ENCODE peak calls at places on chromosomes 3 and 15, in six cellular contexts. X is PC-3, W is DND-41, O is RWPE1, M is left ventricle myocardium inferior, E is fibroblast of pulmonary artery. Z is an unnamed sample.

GRCh38 chr3:153182894-153183293 is 20.9 kb downstream of the RAP2B start:
- DNase-seq in E (no peak), X (no peak), O (no peak), M (no peak), W (no peak), Z (no peak)

GRCh38 chr3:21846976-21847375 is 96.0 kb upstream of the ZNF385D start:
- DNase-seq in E (peak; percentile 8), O (no peak), X (peak; percentile 45), W (no peak), M (no peak), Z (no peak)

GRCh38 chr3:129462365-129462968 is 22.4 kb downstream of the IFT122 start:
- DNase-seq in W (no peak), O (no peak), E (no peak), M (no peak), X (no peak), Z (no peak)

GRCh38 chr15:39495871-39496459 is 84.9 kb upstream of the THBS1 start:
- DNase-seq in X (no peak), E (peak; percentile 50), M (no peak), O (no peak), W (peak; percentile 56), Z (no peak)

GRCh38 chr3:139906441-139906840 is 28.5 kb upstream of the CLSTN2 start:
- DNase-seq in W (no peak), X (peak; percentile 30), O (peak; percentile 67), M (no peak), E (no peak), Z (no peak)

GRCh38 chr3:189683576-189684255 is 52.5 kb downstream of the TP63 start:
- DNase-seq in W (no peak), O (no peak), E (no peak), M (no peak), X (no peak), Z (no peak)

GRCh38 chr15:48573780-48574179 is 71.7 kb downstream of the FBN1 start:
- DNase-seq in M (no peak), W (no peak), O (no peak), X (no peak), E (no peak), Z (no peak)

GRCh38 chr15:73335471-73335870 is 33.3 kb downstream of the HCN4 start:
- DNase-seq in E (no peak), W (no peak), O (no peak), M (no peak), X (no peak), Z (no peak)

GRCh38 chr3:149377408-149378111 is at the start of gene TM4SF1:
- DNase-seq in O (peak; percentile 81), X (peak; percentile 98), W (no peak), E (peak; percentile 99), M (peak; percentile 68), Z (peak; percentile 97)

GRCh38 chr3:182683335-182684257 is 109.7 kb upstream of the ATP11B start:
- DNase-seq in M (peak; percentile 19), E (peak; percentile 82), W (peak; percentile 54), O (peak; percentile 73), X (peak; percentile 93), Z (peak; percentile 88)

GRCh38 chr3:71681224-71681668 is 44.0 kb downstream of the EIF4E3 start:
- DNase-seq in M (peak; percentile 43), X (peak; percentile 80), E (peak; percentile 83), W (peak; percentile 79), O (peak; percentile 44), Z (no peak)

GRCh38 chr3:186280737-186281136 is 81.3 kb downstream of the DGKG start:
- DNase-seq in O (no peak), E (no peak), M (no peak), X (no peak), W (no peak), Z (no peak)

GRCh38 chr3:117752984-117753717 is 1043.6 kb downstream of the TUSC7 start:
- DNase-seq in M (no peak), E (peak; percentile 6), W (no peak), O (no peak), X (peak; percentile 21), Z (no peak)

GRCh38 chr15:93212578-93212977 is 123.6 kb upstream of the RGMA start:
- DNase-seq in X (no peak), E (no peak), M (no peak), O (no peak), W (no peak), Z (no peak)

GRCh38 chr15:66749841-66750575 is 48.0 kb downstream of the SMAD6 start:
- DNase-seq in E (peak; percentile 38), W (no peak), X (peak; percentile 62), O (no peak), M (no peak), Z (no peak)

GRCh38 chr3:37765591-37766219 is 96.0 kb upstream of the CTDSPL start:
- DNase-seq in O (no peak), E (peak; percentile 17), M (peak; percentile 38), W (no peak), X (no peak), Z (no peak)

GRCh38 chr3:155989536-155989935 is 119.1 kb downstream of the GMPS start:
- DNase-seq in M (no peak), E (no peak), O (no peak), W (no peak), X (peak; percentile 11), Z (no peak)

GRCh38 chr3:160796813-160797164 is 40.8 kb downstream of the PPM1L start:
- DNase-seq in M (no peak), E (no peak), O (no peak), X (no peak), W (no peak), Z (no peak)

GRCh38 chr15:101206173-101206572 is 45.7 kb downstream of the CHSY1 start:
- DNase-seq in W (peak; percentile 48), M (no peak), O (no peak), X (no peak), E (peak; percentile 46), Z (no peak)

GRCh38 chr15:76333720-76334437 is 2.7 kb upstream of the ISL2 start:
- DNase-seq in O (peak; percentile 27), W (no peak), X (peak; percentile 19), M (no peak), E (no peak), Z (peak; percentile 50)

DNA sequence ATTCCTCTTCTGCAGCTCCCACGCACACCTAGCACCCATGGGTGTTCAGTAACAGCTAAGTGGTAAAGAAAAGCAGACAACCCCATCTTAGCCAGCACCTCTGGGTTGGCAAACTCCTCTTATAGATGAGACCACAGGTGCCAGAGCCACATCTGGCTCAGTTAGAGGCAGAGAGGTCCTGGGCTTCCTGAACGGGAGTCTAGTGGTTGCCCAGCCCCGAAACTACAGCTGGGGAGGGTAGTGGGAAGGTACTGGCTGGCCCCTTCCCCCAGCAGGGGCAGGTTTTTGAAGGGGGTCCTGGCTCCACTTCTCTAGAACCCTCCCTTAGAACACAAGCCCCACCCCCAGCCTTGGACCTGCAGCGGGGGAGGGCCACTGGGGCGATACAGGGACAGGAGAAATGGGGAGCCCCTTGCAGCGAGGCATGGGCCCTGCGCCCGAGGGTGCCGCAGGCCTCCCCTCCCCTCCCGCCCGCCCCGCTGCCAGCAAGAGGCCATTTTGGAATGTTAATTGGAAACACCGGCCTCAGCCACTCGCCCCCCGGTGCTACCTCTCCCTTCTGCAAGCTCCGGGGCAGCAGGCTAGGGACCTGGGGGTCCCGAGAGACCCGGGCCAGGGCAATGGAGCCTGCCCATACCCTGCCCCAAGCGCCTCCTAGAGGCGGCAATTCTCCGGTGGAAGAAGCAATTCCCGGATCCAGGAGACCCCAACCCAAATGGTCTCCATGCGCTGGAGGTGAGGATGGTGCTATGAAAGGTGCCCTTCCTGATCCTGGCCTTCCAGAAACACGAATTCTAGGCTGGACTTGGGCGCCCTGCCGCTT is 1.5 kb downstream of the DUSP7 start:
- DNase-seq in X (no peak), E (no peak), W (peak; percentile 33), O (no peak), M (no peak), Z (no peak)
- TF ChIP-seq CTCF in X (peak; percentile 56), E (peak; percentile 27), W (peak; percentile 58), O (peak; percentile 34), M (peak; percentile 38), Z (no peak)

GRCh38 chr3:194672876-194673275 is 885 bp upstream of the LSG1 start:
- DNase-seq in O (no peak), W (no peak), M (no peak), X (no peak), E (peak; percentile 13), Z (no peak)
- TF ChIP-seq CTCF in O (no peak), W (no peak), M (no peak), X (no peak), E (no peak), Z (no peak)

GRCh38 chr15:64034519-64034918 is 11.8 kb downstream of the DAPK2 start:
- DNase-seq in O (no peak), E (no peak), M (no peak), W (no peak), X (no peak), Z (no peak)

GRCh38 chr15:64035525-64035924 is 10.8 kb downstream of the DAPK2 start:
- DNase-seq in M (no peak), X (no peak), W (no peak), O (no peak), E (no peak), Z (no peak)

GRCh38 chr15:64044315-64045105 is 1.8 kb downstream of the DAPK2 start:
- DNase-seq in M (no peak), W (no peak), X (no peak), E (no peak), O (no peak), Z (no peak)

GRCh38 chr15:64038878-64039277 is 7.4 kb downstream of the DAPK2 start:
- DNase-seq in M (no peak), X (no peak), E (no peak), O (no peak), W (no peak), Z (no peak)
- TF ChIP-seq CTCF in M (no peak), X (no peak), E (no peak), O (no peak), W (no peak), Z (no peak)

GRCh38 chr15:40955141-40955903 is 2.1 kb downstream of the CHAC1 start:
- DNase-seq in X (no peak), O (no peak), W (no peak), E (no peak), M (no peak), Z (no peak)

GRCh38 chr15:40951764-40952163 is 1.5 kb upstream of the CHAC1 start:
- DNase-seq in M (no peak), E (no peak), X (no peak), W (no peak), O (no peak), Z (no peak)

GRCh38 chr15:40952301-40952900 is 870 bp upstream of the CHAC1 start:
- DNase-seq in E (no peak), O (no peak), W (no peak), X (no peak), M (no peak), Z (no peak)

GRCh38 chr15:40953713-40954074 is 423 bp downstream of the CHAC1 start:
- DNase-seq in O (no peak), W (no peak), X (no peak), E (no peak), M (no peak), Z (no peak)

DNA sequence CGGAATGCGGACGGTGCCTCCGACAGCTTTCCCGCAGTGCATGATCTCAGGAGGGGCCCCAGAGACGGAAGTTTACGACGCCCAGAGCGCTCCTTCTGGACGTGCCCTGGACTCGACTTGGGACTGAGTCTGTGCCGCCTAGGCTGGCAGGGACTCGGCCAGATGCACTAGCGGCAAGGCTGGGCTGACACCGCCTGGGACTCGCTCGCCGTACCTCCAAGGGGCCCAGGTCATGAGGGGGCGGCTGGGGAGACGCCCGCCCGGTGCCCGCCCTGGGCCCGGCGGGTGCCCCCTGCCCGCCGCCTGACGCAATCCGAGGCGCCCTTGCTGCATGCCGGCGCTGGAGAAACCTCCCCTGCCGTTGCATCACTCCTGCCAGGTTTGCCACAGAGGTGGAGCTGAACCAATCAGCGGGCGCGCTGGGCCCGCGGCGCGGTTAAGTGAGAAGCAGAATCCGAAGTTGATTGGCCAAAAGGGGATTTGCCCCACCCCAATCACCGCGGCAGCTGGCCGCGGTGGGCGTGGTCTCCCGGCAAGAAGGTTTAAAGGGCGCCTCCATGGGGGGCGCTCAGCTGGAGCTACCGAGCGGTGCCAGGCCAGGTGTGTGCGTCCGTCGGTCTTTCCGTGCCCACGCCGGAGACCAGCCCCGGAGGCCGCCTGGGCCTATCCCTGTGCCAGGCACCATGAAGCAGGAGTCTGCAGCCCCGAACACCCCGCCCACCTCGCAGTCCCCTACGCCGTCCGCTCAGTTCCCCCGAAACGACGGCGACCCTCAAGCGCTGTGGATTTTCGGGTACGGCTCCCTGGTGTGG is at the start of gene CHAC1:
- DNase-seq in W (peak; percentile 94), M (peak; percentile 93), O (peak; percentile 100), X (peak; percentile 97), E (peak; percentile 97), Z (peak; percentile 91)
- TF ChIP-seq CTCF in W (no peak), M (no peak), O (no peak), X (no peak), E (no peak), Z (no peak)